ENCODE peak calls at places on chromosomes 12 and 14, in six cellular contexts. One of them, this sample, is unnamed.

GRCh38 chr14:35320472-35320871 is 28.3 kb downstream of the PSMA6 start:
- DNase-seq in HepG2: no peak
- DNase-seq in H1: no peak
- DNase-seq in GM12892: no peak
- DNase-seq in K562: no peak
- DNase-seq in GM12878: no peak
- DNase-seq in this sample: no peak

GRCh38 chr12:100877776-100878175 is 83.2 kb downstream of the ANO4 start:
- DNase-seq in HepG2: no peak
- DNase-seq in H1: no peak
- DNase-seq in GM12892: no peak
- DNase-seq in K562: no peak
- DNase-seq in GM12878: no peak
- DNase-seq in this sample: peak

GRCh38 chr14:105974902-105975301 is 448.5 kb downstream of the TMEM121 start:
- DNase-seq in HepG2: peak
- DNase-seq in H1: peak
- DNase-seq in GM12892: no peak
- DNase-seq in K562: peak
- DNase-seq in GM12878: no peak
- DNase-seq in this sample: no peak

GRCh38 chr12:121719926-121720414 is 7.4 kb downstream of the TMEM120B start:
- DNase-seq in HepG2: no peak
- DNase-seq in H1: no peak
- DNase-seq in GM12892: no peak
- DNase-seq in K562: peak
- DNase-seq in GM12878: no peak
- DNase-seq in this sample: no peak

GRCh38 chr14:69154779-69155178 is 1.9 kb upstream of the DCAF5 start:
- DNase-seq in HepG2: peak
- DNase-seq in H1: no peak
- DNase-seq in GM12892: no peak
- DNase-seq in K562: no peak
- DNase-seq in GM12878: no peak
- DNase-seq in this sample: no peak

GRCh38 chr14:43988989-43989388 is 518.1 kb downstream of the FSCB start:
- DNase-seq in HepG2: no peak
- DNase-seq in H1: no peak
- DNase-seq in GM12892: no peak
- DNase-seq in K562: no peak
- DNase-seq in GM12878: no peak
- DNase-seq in this sample: no peak

GRCh38 chr14:59126714-59127436 is 61.6 kb upstream of the DAAM1 start:
- DNase-seq in HepG2: peak
- DNase-seq in H1: no peak
- DNase-seq in GM12892: peak
- DNase-seq in K562: peak
- DNase-seq in GM12878: no peak
- DNase-seq in this sample: no peak

GRCh38 chr12:75209782-75210138 is at the start of gene KCNC2:
- DNase-seq in HepG2: no peak
- DNase-seq in H1: no peak
- DNase-seq in GM12892: no peak
- DNase-seq in K562: no peak
- DNase-seq in GM12878: no peak
- DNase-seq in this sample: no peak

GRCh38 chr12:67721216-67721615 is 72.7 kb downstream of the DYRK2 start:
- DNase-seq in HepG2: no peak
- DNase-seq in H1: no peak
- DNase-seq in GM12892: no peak
- DNase-seq in K562: no peak
- DNase-seq in GM12878: no peak
- DNase-seq in this sample: no peak

GRCh38 chr12:64826234-64826633 is 1.8 kb downstream of the TBC1D30 start:
- DNase-seq in HepG2: no peak
- DNase-seq in H1: peak
- DNase-seq in GM12892: no peak
- DNase-seq in K562: peak
- DNase-seq in GM12878: peak
- DNase-seq in this sample: peak

GRCh38 chr12:57836442-57837375 is 9.8 kb downstream of the CTDSP2 start:
- DNase-seq in HepG2: no peak
- DNase-seq in H1: no peak
- DNase-seq in GM12892: no peak
- DNase-seq in K562: peak
- DNase-seq in GM12878: no peak
- DNase-seq in this sample: peak

GRCh38 chr12:93709386-93709785 is 32.2 kb downstream of the CRADD start:
- DNase-seq in HepG2: no peak
- DNase-seq in H1: no peak
- DNase-seq in GM12892: no peak
- DNase-seq in K562: no peak
- DNase-seq in GM12878: no peak
- DNase-seq in this sample: no peak

GRCh38 chr14:67487937-67488893 is at the start of gene TMEM229B:
- DNase-seq in HepG2: no peak
- DNase-seq in H1: no peak
- DNase-seq in GM12892: peak
- DNase-seq in K562: no peak
- DNase-seq in GM12878: peak
- DNase-seq in this sample: peak

GRCh38 chr14:88535149-88535548 is 19.7 kb downstream of the PTPN21 start:
- DNase-seq in HepG2: peak
- DNase-seq in H1: no peak
- DNase-seq in GM12892: no peak
- DNase-seq in K562: no peak
- DNase-seq in GM12878: no peak
- DNase-seq in this sample: no peak

GRCh38 chr14:99790201-99790977 is 2.8 kb upstream of the EML1 start:
- DNase-seq in HepG2: no peak
- DNase-seq in H1: no peak
- DNase-seq in GM12892: no peak
- DNase-seq in K562: no peak
- DNase-seq in GM12878: no peak
- DNase-seq in this sample: no peak

GRCh38 chr14:29016050-29016900 is 249.7 kb downstream of the FOXG1 start:
- DNase-seq in HepG2: peak
- DNase-seq in H1: peak
- DNase-seq in GM12892: no peak
- DNase-seq in K562: peak
- DNase-seq in GM12878: no peak
- DNase-seq in this sample: peak

GRCh38 chr14:103123128-103123633 is at the start of gene TNFAIP2:
- DNase-seq in HepG2: no peak
- DNase-seq in H1: peak
- DNase-seq in GM12892: no peak
- DNase-seq in K562: peak
- DNase-seq in GM12878: no peak
- DNase-seq in this sample: peak
- TF ChIP-seq POLR2A in HepG2: no peak
- TF ChIP-seq POLR2A in H1: no peak
- TF ChIP-seq POLR2A in GM12892: peak
- TF ChIP-seq POLR2A in K562: peak
- TF ChIP-seq POLR2A in GM12878: peak
- TF ChIP-seq POLR2A in this sample: no peak

DNA sequence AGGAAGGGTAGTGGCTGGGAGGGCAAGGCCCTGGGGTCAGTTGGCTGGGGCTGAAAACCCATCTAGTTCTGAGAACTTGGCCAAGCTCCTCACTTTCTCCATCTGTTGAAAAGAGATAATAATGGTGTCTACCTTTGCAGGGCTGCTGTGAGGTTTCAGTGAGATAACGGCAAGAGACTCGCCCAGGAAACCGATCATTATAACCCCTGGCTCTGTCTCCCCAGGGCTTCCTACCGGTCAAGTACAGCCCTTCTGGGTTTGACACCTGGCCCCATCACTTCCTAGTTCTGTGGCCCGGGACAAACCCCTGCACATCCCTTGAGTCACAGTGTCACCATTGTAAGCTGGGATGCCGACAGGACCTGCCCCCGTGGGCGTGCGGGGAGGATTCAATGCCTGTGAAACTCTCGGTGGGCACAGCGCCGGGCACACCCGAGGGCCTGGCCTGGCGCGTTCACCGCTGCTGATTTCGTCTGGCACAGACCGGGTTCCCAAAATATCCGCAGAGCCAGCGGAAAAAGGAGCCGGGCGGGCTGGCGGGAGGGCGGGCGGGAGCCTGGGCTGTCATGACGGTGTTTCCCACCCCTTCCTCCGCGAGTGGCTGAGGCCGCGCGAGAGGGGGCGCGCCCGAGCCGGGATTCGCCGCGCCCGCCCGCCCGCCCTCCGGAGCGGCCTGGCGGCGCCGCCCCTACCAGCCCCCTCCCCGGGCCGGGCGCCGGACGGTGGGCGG is 4.5 kb downstream of the KMT5A start:
- DNase-seq in HepG2: peak
- DNase-seq in H1: peak
- DNase-seq in GM12892: peak
- DNase-seq in K562: peak
- DNase-seq in GM12878: peak
- DNase-seq in this sample: peak
- TF ChIP-seq POLR2AphosphoS5 in HepG2: no peak
- TF ChIP-seq POLR2AphosphoS5 in H1: no peak
- TF ChIP-seq POLR2AphosphoS5 in GM12892: peak
- TF ChIP-seq POLR2AphosphoS5 in K562: peak
- TF ChIP-seq POLR2AphosphoS5 in GM12878: no peak
- TF ChIP-seq POLR2AphosphoS5 in this sample: peak

GRCh38 chr14:32896979-32897723 is 41.5 kb upstream of the NPAS3 start:
- DNase-seq in HepG2: peak
- DNase-seq in H1: no peak
- DNase-seq in GM12892: no peak
- DNase-seq in K562: no peak
- DNase-seq in GM12878: no peak
- DNase-seq in this sample: no peak
- TF ChIP-seq TAF1 in HepG2: no peak
- TF ChIP-seq TAF1 in H1: no peak
- TF ChIP-seq TAF1 in GM12892: no peak
- TF ChIP-seq TAF1 in K562: no peak
- TF ChIP-seq TAF1 in GM12878: no peak
- TF ChIP-seq TAF1 in this sample: no peak

GRCh38 chr12:3419538-3419937 is 71.5 kb upstream of the PRMT8 start:
- DNase-seq in HepG2: no peak
- DNase-seq in H1: no peak
- DNase-seq in GM12892: no peak
- DNase-seq in K562: no peak
- DNase-seq in GM12878: no peak
- DNase-seq in this sample: no peak

GRCh38 chr12:3418609-3419469 is 72.2 kb upstream of the PRMT8 start:
- DNase-seq in HepG2: no peak
- DNase-seq in H1: no peak
- DNase-seq in GM12892: no peak
- DNase-seq in K562: no peak
- DNase-seq in GM12878: no peak
- DNase-seq in this sample: no peak

GRCh38 chr12:3416159-3416558 is 74.8 kb upstream of the PRMT8 start:
- DNase-seq in HepG2: no peak
- DNase-seq in H1: no peak
- DNase-seq in GM12892: no peak
- DNase-seq in K562: no peak
- DNase-seq in GM12878: no peak
- DNase-seq in this sample: no peak

GRCh38 chr12:3417937-3418336 is 73.1 kb upstream of the PRMT8 start:
- DNase-seq in HepG2: no peak
- DNase-seq in H1: no peak
- DNase-seq in GM12892: no peak
- DNase-seq in K562: no peak
- DNase-seq in GM12878: no peak
- DNase-seq in this sample: no peak

GRCh38 chr12:3416670-3417069 is 74.3 kb upstream of the PRMT8 start:
- DNase-seq in HepG2: no peak
- DNase-seq in H1: no peak
- DNase-seq in GM12892: no peak
- DNase-seq in K562: no peak
- DNase-seq in GM12878: no peak
- DNase-seq in this sample: no peak
- TF ChIP-seq POLR2A in HepG2: no peak
- TF ChIP-seq POLR2A in H1: no peak
- TF ChIP-seq POLR2A in GM12892: no peak
- TF ChIP-seq POLR2A in K562: no peak
- TF ChIP-seq POLR2A in GM12878: no peak
- TF ChIP-seq POLR2A in this sample: no peak

DNA sequence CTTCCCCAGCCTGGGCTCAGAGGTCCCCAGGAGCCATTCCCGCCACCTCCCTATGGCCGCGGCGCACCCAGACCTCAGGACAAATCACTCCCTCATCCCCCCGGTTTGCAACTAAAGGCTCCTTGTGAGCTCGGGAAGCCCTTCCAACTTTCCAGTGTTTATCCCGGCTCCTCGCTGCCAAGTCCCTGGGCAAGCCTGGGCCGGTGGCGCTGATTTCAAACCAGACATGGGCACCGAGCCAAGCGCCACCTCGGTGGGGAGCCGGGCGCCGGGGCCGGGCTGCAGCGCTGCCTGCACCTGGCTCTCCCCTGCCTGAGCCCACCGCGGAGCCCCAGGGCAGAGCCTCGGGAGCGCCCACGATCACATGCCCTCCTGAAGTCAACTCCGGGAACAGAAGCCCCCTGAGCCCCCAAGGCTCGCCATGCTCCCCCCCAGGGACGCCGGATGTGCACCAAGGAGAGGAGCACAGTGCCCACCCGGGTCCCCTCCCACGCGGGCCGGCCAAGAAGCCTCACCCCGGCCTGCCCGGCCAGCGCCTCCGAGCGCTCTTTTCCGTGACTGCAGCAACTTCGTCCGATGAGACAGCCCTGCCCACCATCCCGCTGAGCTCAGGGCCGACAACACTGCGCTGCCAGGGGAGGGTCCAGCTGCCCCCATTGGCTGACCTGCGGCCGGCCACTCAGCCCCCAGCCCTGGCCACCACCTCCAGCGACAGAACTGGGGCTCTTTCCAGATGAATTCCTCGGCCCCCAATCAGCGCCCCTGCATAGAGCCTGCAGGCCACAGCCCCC is 50.0 kb downstream of the NCOR2 start:
- DNase-seq in HepG2: no peak
- DNase-seq in H1: no peak
- DNase-seq in GM12892: no peak
- DNase-seq in K562: no peak
- DNase-seq in GM12878: no peak
- DNase-seq in this sample: no peak
- TF ChIP-seq POLR2AphosphoS5 in HepG2: no peak
- TF ChIP-seq POLR2AphosphoS5 in H1: no peak
- TF ChIP-seq POLR2AphosphoS5 in GM12892: no peak
- TF ChIP-seq POLR2AphosphoS5 in K562: no peak
- TF ChIP-seq POLR2AphosphoS5 in GM12878: no peak
- TF ChIP-seq POLR2AphosphoS5 in this sample: no peak

GRCh38 chr12:108856428-108857157 is 790 bp downstream of the SSH1 start:
- DNase-seq in HepG2: peak
- DNase-seq in H1: peak
- DNase-seq in GM12892: no peak
- DNase-seq in K562: peak
- DNase-seq in GM12878: no peak
- DNase-seq in this sample: no peak
- TF ChIP-seq TAF1 in HepG2: peak
- TF ChIP-seq TAF1 in H1: no peak
- TF ChIP-seq TAF1 in GM12892: no peak
- TF ChIP-seq TAF1 in K562: no peak
- TF ChIP-seq TAF1 in GM12878: peak
- TF ChIP-seq TAF1 in this sample: peak